ENCODE peak calls at places on chromosomes 5 and 9, in eight cellular contexts. A, U, N, D, H, V, I and P are unnamed samples.

GRCh38 chr9:127360829-127361228 is 36.1 kb upstream of the SLC2A8 start:
- DNase-seq in A (no peak), U (no peak), N (peak; percentile 28), D (no peak), H (no peak), V (no peak), I (peak; percentile 21), P (no peak)

GRCh38 chr9:908806-909205 is 67.3 kb downstream of the DMRT1 start:
- DNase-seq in A (no peak), U (no peak), N (no peak), D (no peak), H (no peak), V (no peak), I (no peak), P (no peak)

GRCh38 chr5:103466494-103466893 is 96.1 kb downstream of the NUDT12 start:
- DNase-seq in A (no peak), U (no peak), N (peak; percentile 83), D (no peak), H (no peak), V (no peak), I (no peak), P (no peak)

GRCh38 chr9:100884518-100884917 is 144.0 kb upstream of the PLPPR1 start:
- DNase-seq in A (no peak), U (no peak), N (no peak), D (no peak), H (no peak), V (no peak), I (no peak), P (no peak)

GRCh38 chr5:178113141-178113787 is at the start of gene N4BP3:
- DNase-seq in A (no peak), U (peak; percentile 60), N (peak; percentile 58), D (peak; percentile 60), H (peak; percentile 91), V (peak; percentile 74), I (peak; percentile 47), P (no peak)

GRCh38 chr9:72925126-72925810 is 27.6 kb downstream of the ALDH1A1 start:
- DNase-seq in A (no peak), U (no peak), N (no peak), D (no peak), H (no peak), V (no peak), I (no peak), P (no peak)

GRCh38 chr5:124746916-124747769 is 704 bp upstream of the ZNF608 start:
- DNase-seq in A (peak; percentile 76), U (no peak), N (peak; percentile 56), D (no peak), H (no peak), V (peak; percentile 75), I (peak; percentile 80), P (peak; percentile 77)

GRCh38 chr5:67038817-67039603 is 157.6 kb downstream of the CD180 start:
- DNase-seq in A (no peak), U (no peak), N (peak; percentile 62), D (no peak), H (no peak), V (no peak), I (no peak), P (no peak)

GRCh38 chr5:158056426-158056825 is 197.5 kb upstream of the CLINT1 start:
- DNase-seq in A (no peak), U (no peak), N (peak; percentile 54), D (no peak), H (no peak), V (no peak), I (no peak), P (no peak)

GRCh38 chr9:95382433-95382832 is 64.9 kb upstream of the FANCC start:
- DNase-seq in A (no peak), U (no peak), N (peak; percentile 38), D (no peak), H (no peak), V (no peak), I (peak; percentile 12), P (no peak)

GRCh38 chr9:137191691-137192447 is 3.4 kb downstream of the SSNA1 start:
- DNase-seq in A (no peak), U (no peak), N (no peak), D (no peak), H (no peak), V (no peak), I (no peak), P (no peak)
- H3K4me1 ChIP-seq in A (peaks cover 24% of the 10 kb centered on the region), U (peaks cover 22% of the 10 kb centered on the region), N (peaks cover 35% of the 10 kb centered on the region), D (peaks cover 24% of the 10 kb centered on the region), H (peaks cover 43% of the 10 kb centered on the region), V (peaks cover 59% of the 10 kb centered on the region), I (peaks cover 48% of the 10 kb centered on the region), P (no peaks in the 10 kb centered on the region)

GRCh38 chr5:173231381-173231766 is 3.6 kb downstream of the NKX2-5 start:
- DNase-seq in A (no peak), U (no peak), N (no peak), D (no peak), H (no peak), V (no peak), I (no peak), P (no peak)
- H3K27me3 ChIP-seq in A (peaks cover 99% of the 10 kb centered on the region), U (no peaks in the 10 kb centered on the region), N (peaks cover 20% of the 10 kb centered on the region), D (peaks cover 35% of the 10 kb centered on the region), H (peaks cover 88% of the 10 kb centered on the region), V (peaks cover 100% of the 10 kb centered on the region), I (no peaks in the 10 kb centered on the region), P (peaks cover 2% of the 10 kb centered on the region)

GRCh38 chr9:136341042-136341655 is 13.8 kb downstream of the GPSM1 start:
- DNase-seq in A (no peak), U (no peak), N (no peak), D (no peak), H (no peak), V (no peak), I (no peak), P (no peak)

GRCh38 chr9:136342191-136343120 is 15.1 kb downstream of the GPSM1 start:
- DNase-seq in A (peak; percentile 80), U (peak; percentile 49), N (no peak), D (peak; percentile 21), H (peak; percentile 95), V (peak; percentile 89), I (no peak), P (peak; percentile 93)

GRCh38 chr9:136343121-136343883 is 16.0 kb downstream of the GPSM1 start:
- DNase-seq in A (no peak), U (no peak), N (no peak), D (no peak), H (no peak), V (no peak), I (no peak), P (no peak)

GRCh38 chr9:136340356-136341041 is 13.2 kb downstream of the GPSM1 start:
- DNase-seq in A (no peak), U (no peak), N (no peak), D (no peak), H (no peak), V (no peak), I (no peak), P (no peak)

GRCh38 chr9:136341769-136342168 is 14.4 kb downstream of the GPSM1 start:
- DNase-seq in A (no peak), U (no peak), N (no peak), D (no peak), H (no peak), V (no peak), I (no peak), P (no peak)
- H3K27ac ChIP-seq in A (peak overlapping the region; percentile 91), U (no peak overlapping the region), N (no peak overlapping the region), D (no peak overlapping the region), H (peak overlapping the region; percentile 57), V (peak overlapping the region; percentile 72), I (no peak overlapping the region), P (no peak overlapping the region)

DNA sequence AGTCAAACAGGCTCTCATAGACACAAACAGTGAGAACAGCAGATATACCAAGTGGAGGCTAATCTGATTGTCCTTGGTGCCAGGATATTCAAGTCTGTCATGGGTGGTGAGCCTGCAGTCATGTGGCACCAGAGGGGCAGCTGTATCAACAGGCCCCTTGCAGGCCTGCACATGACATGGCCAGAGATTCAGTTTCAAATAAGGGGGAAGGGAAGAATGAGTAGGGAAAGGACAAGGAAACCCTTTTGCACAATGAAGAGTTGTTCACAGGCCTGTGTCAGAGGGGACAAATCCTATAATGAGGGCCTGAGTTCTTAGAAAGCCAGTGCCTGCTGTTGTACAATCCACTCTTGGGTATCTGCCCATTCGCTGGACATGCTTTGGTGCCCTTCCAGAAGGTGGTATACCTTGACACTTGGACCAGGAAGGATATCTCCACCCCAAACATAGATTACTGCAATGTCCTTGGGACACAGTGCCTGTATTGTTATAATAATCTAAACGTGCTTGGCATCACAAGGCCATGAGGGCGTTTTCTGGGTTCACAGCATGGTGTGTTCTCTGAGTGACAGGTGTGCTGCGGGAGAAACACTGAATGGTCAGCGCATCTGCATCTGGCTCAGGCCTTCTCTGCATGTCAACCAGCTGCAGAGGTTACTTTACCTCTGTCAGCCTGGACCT is 1.9 kb upstream of the TMEM171 start:
- DNase-seq in A (no peak), U (no peak), N (no peak), D (no peak), H (no peak), V (no peak), I (no peak), P (no peak)
- H3K4me1 ChIP-seq in A (peaks cover 8% of the 10 kb centered on the region), U (peaks cover 7% of the 10 kb centered on the region), N (peaks cover 43% of the 10 kb centered on the region), D (peaks cover 13% of the 10 kb centered on the region), H (peaks cover 14% of the 10 kb centered on the region), V (peaks cover 4% of the 10 kb centered on the region), I (peaks cover 22% of the 10 kb centered on the region), P (no peaks in the 10 kb centered on the region)

DNA sequence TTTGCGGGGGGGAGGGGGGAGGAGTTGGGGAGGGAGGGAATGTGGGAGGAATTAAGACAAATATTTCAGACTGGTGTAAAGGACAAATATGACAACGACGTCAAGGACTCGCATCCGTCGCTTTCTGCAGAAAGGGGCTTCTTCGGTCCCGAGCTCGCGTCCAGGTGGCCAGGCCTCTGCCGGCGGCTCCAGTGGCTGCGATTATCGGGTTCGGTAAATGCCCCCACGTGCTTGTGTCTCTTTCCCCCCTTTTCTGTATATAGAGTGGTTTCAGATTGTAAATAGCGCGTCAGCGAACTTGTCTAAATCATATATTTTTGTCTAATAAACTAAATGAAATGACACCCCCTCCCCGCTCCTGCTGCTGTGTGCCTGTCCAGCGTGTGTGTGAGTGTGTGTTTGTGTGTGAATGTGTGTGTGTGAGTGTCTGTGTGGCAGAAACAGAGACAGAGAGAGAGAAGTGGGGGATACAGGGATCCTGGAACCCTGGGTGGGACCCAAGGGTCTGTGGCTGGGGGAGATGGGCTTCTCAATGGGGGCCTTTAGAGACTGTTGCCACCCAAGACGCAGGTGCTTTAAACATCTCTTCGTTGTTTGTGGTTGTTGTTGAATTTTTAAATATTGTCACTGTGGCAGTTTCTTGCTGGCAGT is 5.6 kb downstream of the IRX1 start:
- DNase-seq in A (no peak), U (no peak), N (no peak), D (no peak), H (no peak), V (no peak), I (no peak), P (no peak)
- H3K27me3 ChIP-seq in A (peaks cover 100% of the 10 kb centered on the region), U (no peaks in the 10 kb centered on the region), N (no peaks in the 10 kb centered on the region), D (peaks cover 6% of the 10 kb centered on the region), H (peaks cover 79% of the 10 kb centered on the region), V (peaks cover 97% of the 10 kb centered on the region), I (no peaks in the 10 kb centered on the region), P (no peaks in the 10 kb centered on the region)

GRCh38 chr9:80784647-80785046 is 904.7 kb downstream of the TLE1 start:
- DNase-seq in A (no peak), U (no peak), N (no peak), D (no peak), H (no peak), V (no peak), I (no peak), P (no peak)
- H3K27ac ChIP-seq in A (no peak overlapping the region), U (no peak overlapping the region), N (no peak overlapping the region), D (no peak overlapping the region), H (no peak overlapping the region), V (no peak overlapping the region), I (no peak overlapping the region), P (no peak overlapping the region)

GRCh38 chr5:141518616-141519015 is 29.7 kb downstream of the PCDHGC5 start:
- DNase-seq in A (no peak), U (no peak), N (no peak), D (no peak), H (no peak), V (no peak), I (no peak), P (no peak)
- H3K4me1 ChIP-seq in A (peaks cover 35% of the 10 kb centered on the region), U (peaks cover 16% of the 10 kb centered on the region), N (peaks cover 37% of the 10 kb centered on the region), D (peaks cover 11% of the 10 kb centered on the region), H (peaks cover 95% of the 10 kb centered on the region), V (peaks cover 91% of the 10 kb centered on the region), I (peaks cover 61% of the 10 kb centered on the region), P (peaks cover 2% of the 10 kb centered on the region)